ENCODE peak calls at places on chromosomes 1 and 21, in ten cellular contexts. Q is stomach; Z is COR-L47; A is NCI-H146; K is Panc1; B is fibroblast of mammary gland; W is bronchial epithelial cell; X is NCI-H446 treated with DMSO at 0.1 percent for 48 hours; O is activated CD4-positive, alpha-beta T cell treated with anti-CD3 and anti-CD28 coated beads, Interleukin-2, amount 10 ng/mL, durations not matched to agents 7 days and 5 days; N is LNCaP clone FGC. V is an unnamed sample.

GRCh38 chr1:241499910-241500309 is 19.6 kb downstream of the FH start:
- DNase-seq in Q (no peak), Z (peak), A (peak), K (no peak), B (peak), W (peak), X (no peak), O (no peak), N (no peak), V (no peak)

GRCh38 chr21:34669149-34669879 is 520 bp downstream of the CLIC6 start:
- DNase-seq in Q (peak), Z (no peak), A (no peak), K (no peak), B (no peak), W (no peak), X (no peak), O (no peak), N (no peak), V (no peak)

GRCh38 chr1:229355661-229356060 is 12.8 kb upstream of the CCSAP start:
- DNase-seq in Q (no peak), Z (no peak), A (no peak), K (no peak), B (no peak), W (no peak), X (no peak), O (no peak), N (no peak), V (no peak)

GRCh38 chr1:47524272-47524671 is 86.4 kb downstream of the FOXD2 start:
- DNase-seq in Q (no peak), Z (no peak), A (no peak), K (no peak), B (no peak), W (no peak), X (no peak), O (no peak), N (no peak), V (no peak)

GRCh38 chr1:86062458-86062857 is 94.1 kb downstream of the COL24A1 start:
- DNase-seq in Q (no peak), Z (no peak), A (no peak), K (no peak), B (peak), W (no peak), X (no peak), O (no peak), N (no peak), V (no peak)

GRCh38 chr1:166069390-166069789 is 97.4 kb downstream of the FAM78B start:
- DNase-seq in Q (no peak), Z (no peak), A (no peak), K (no peak), B (peak), W (no peak), X (no peak), O (peak), N (no peak), V (no peak)

GRCh38 chr1:57468661-57469523 is 45.0 kb upstream of the DAB1 start:
- DNase-seq in Q (no peak), Z (no peak), A (no peak), K (no peak), B (peak), W (peak), X (peak), O (no peak), N (no peak), V (no peak)

GRCh38 chr21:42988234-42988965 is 14.0 kb downstream of the PKNOX1 start:
- DNase-seq in Q (no peak), Z (no peak), A (no peak), K (no peak), B (peak), W (no peak), X (no peak), O (no peak), N (no peak), V (no peak)

GRCh38 chr1:200250469-200250868 is 159.4 kb downstream of the ZNF281 start:
- DNase-seq in Q (no peak), Z (no peak), A (no peak), K (no peak), B (no peak), W (no peak), X (no peak), O (no peak), N (no peak), V (no peak)

V was measured in glomerular endothelial cell.